ENCODE peak calls at places on chromosome 16, in eight cellular contexts. A is CD4-positive, alpha-beta T cell; T is pons; R is MCF 10A; D is GM04503; X is heart left ventricle; N is fibroblast of pulmonary artery; I is H9. B is an unnamed sample.

GRCh38 chr16:67447508-67448076 is 16.7 kb downstream of the HSD11B2 start:
- DNase-seq in A (peak; percentile 51), T (no peak), R (peak; percentile 75), D (no peak), X (no peak), N (peak; percentile 75), I (peak; percentile 71), B (no peak)

GRCh38 chr16:48054881-48055601 is 100.8 kb downstream of the ABCC12 start:
- DNase-seq in A (no peak), T (peak; percentile 82), R (peak; percentile 55), D (no peak), X (no peak), N (peak; percentile 77), I (peak; percentile 73), B (no peak)

GRCh38 chr16:4008116-4008515 is 108.1 kb downstream of the ADCY9 start:
- DNase-seq in A (no peak), T (no peak), R (no peak), D (no peak), X (no peak), N (no peak), I (no peak), B (no peak)

GRCh38 chr16:79334127-79334526 is 266.4 kb downstream of the MAF start:
- DNase-seq in A (peak; percentile 35), T (no peak), R (peak; percentile 26), D (no peak), X (no peak), N (no peak), I (peak; percentile 46), B (no peak)

GRCh38 chr16:66695935-66696668 is 441 bp downstream of the CMTM4 start:
- DNase-seq in A (peak; percentile 34), T (no peak), R (peak; percentile 53), D (no peak), X (peak; percentile 70), N (peak; percentile 15), I (peak; percentile 68), B (no peak)

GRCh38 chr16:51262428-51262827 is 111.4 kb upstream of the SALL1 start:
- DNase-seq in A (no peak), T (no peak), R (no peak), D (no peak), X (no peak), N (no peak), I (no peak), B (no peak)

GRCh38 chr16:87844809-87845208 is 24.5 kb downstream of the SLC7A5 start:
- DNase-seq in A (no peak), T (no peak), R (no peak), D (no peak), X (no peak), N (no peak), I (no peak), B (no peak)

GRCh38 chr16:80167657-80168056 is 373.1 kb upstream of the DYNLRB2 start:
- DNase-seq in A (no peak), T (no peak), R (peak; percentile 60), D (no peak), X (no peak), N (no peak), I (no peak), B (no peak)

GRCh38 chr16:3459401-3460090 is 16.1 kb downstream of the NAA60 start:
- DNase-seq in A (no peak), T (no peak), R (no peak), D (no peak), X (no peak), N (no peak), I (no peak), B (no peak)

GRCh38 chr16:57577691-57578224 is 35.3 kb downstream of the ADGRG5 start:
- DNase-seq in A (no peak), T (no peak), R (no peak), D (no peak), X (no peak), N (no peak), I (peak; percentile 19), B (no peak)

GRCh38 chr16:67482260-67482924 is 955 bp downstream of the AGRP start:
- DNase-seq in A (no peak), T (no peak), R (no peak), D (no peak), X (no peak), N (no peak), I (no peak), B (no peak)

GRCh38 chr16:19876501-19877059 is 8.1 kb downstream of the GPRC5B start:
- DNase-seq in A (no peak), T (peak; percentile 41), R (no peak), D (no peak), X (no peak), N (no peak), I (peak; percentile 52), B (no peak)

GRCh38 chr16:89023621-89024511 is 46.9 kb upstream of the CBFA2T3 start:
- DNase-seq in A (no peak), T (no peak), R (no peak), D (no peak), X (peak; percentile 47), N (no peak), I (no peak), B (no peak)

GRCh38 chr16:3590736-3591435 is 13.7 kb upstream of the NLRC3 start:
- DNase-seq in A (no peak), T (peak; percentile 14), R (peak; percentile 65), D (no peak), X (no peak), N (no peak), I (no peak), B (no peak)

GRCh38 chr16:13110124-13110796 is 208.9 kb downstream of the SHISA9 start:
- DNase-seq in A (no peak), T (peak; percentile 74), R (peak; percentile 93), D (peak; percentile 42), X (no peak), N (no peak), I (peak; percentile 56), B (peak; percentile 12)

GRCh38 chr16:57504001-57504400 is 17.7 kb upstream of the DOK4 start:
- DNase-seq in A (no peak), T (no peak), R (no peak), D (no peak), X (peak; percentile 28), N (no peak), I (no peak), B (no peak)

GRCh38 chr16:84360170-84360569 is 8.2 kb upstream of the ATP2C2 start:
- DNase-seq in A (no peak), T (no peak), R (no peak), D (no peak), X (no peak), N (no peak), I (no peak), B (no peak)

GRCh38 chr16:15041260-15042011 is 14.4 kb downstream of the NTAN1 start:
- DNase-seq in A (no peak), T (peak; percentile 82), R (peak; percentile 55), D (peak; percentile 42), X (peak; percentile 87), N (peak; percentile 64), I (peak; percentile 52), B (peak; percentile 89)

GRCh38 chr16:68800257-68800875 is 43.0 kb upstream of the TANGO6 start:
- DNase-seq in A (no peak), T (peak; percentile 85), R (peak; percentile 83), D (peak; percentile 44), X (no peak), N (peak; percentile 85), I (peak; percentile 83), B (no peak)

GRCh38 chr16:9109255-9109654 is 17.8 kb downstream of the HAPSTR1 start:
- DNase-seq in A (no peak), T (no peak), R (no peak), D (no peak), X (no peak), N (no peak), I (no peak), B (no peak)

GRCh38 chr16:70395345-70395901 is 43.5 kb downstream of the ST3GAL2 start:
- DNase-seq in A (peak; percentile 68), T (peak; percentile 38), R (peak; percentile 64), D (no peak), X (peak; percentile 88), N (peak; percentile 50), I (peak; percentile 90), B (no peak)

GRCh38 chr16:35862242-35862641 is 2402.8 kb downstream of the TP53TG3F start:
- DNase-seq in A (no peak), T (no peak), R (no peak), D (no peak), X (no peak), N (no peak), I (no peak), B (no peak)

GRCh38 chr16:88303405-88303804 is 79.4 kb upstream of the ZNF469 start:
- DNase-seq in A (no peak), T (no peak), R (no peak), D (no peak), X (peak; percentile 51), N (no peak), I (no peak), B (no peak)

GRCh38 chr16:83494459-83494858 is 313.3 kb upstream of the HSBP1 start:
- DNase-seq in A (no peak), T (no peak), R (no peak), D (no peak), X (no peak), N (no peak), I (no peak), B (no peak)

GRCh38 chr16:64345142-64345541 is 776.7 kb downstream of the CDH11 start:
- DNase-seq in A (no peak), T (no peak), R (no peak), D (no peak), X (no peak), N (no peak), I (no peak), B (no peak)

GRCh38 chr16:12532871-12533610 is 270.6 kb downstream of the CPPED1 start:
- DNase-seq in A (peak; percentile 49), T (no peak), R (no peak), D (no peak), X (no peak), N (no peak), I (no peak), B (no peak)

GRCh38 chr16:11779074-11779473 is 18.0 kb downstream of the ZC3H7A start:
- DNase-seq in A (no peak), T (no peak), R (no peak), D (no peak), X (no peak), N (no peak), I (no peak), B (no peak)